ENCODE peak calls at places on chromosomes 7 and 10, in five cellular contexts. A is GM06990, G is colonic mucosa, Q is H7, I is astrocyte of the cerebellum. X is an unnamed sample.

GRCh38 chr10:72697711-72698110 is 5.8 kb downstream of the MCU start:
- DNase-seq in A (no peak), G (no peak), Q (no peak), I (no peak), X (no peak)

GRCh38 chr10:44950326-44951225 is 9.0 kb upstream of the RASSF4 start:
- DNase-seq in A (no peak), G (peak; percentile 11), Q (no peak), I (no peak), X (no peak)

GRCh38 chr7:111872837-111873646 is 310.8 kb upstream of the IMMP2L start:
- DNase-seq in A (no peak), G (no peak), Q (no peak), I (no peak), X (no peak)

GRCh38 chr7:36387437-36388345 is 2.0 kb upstream of the ANLN start:
- DNase-seq in A (no peak), G (no peak), Q (no peak), I (no peak), X (no peak)

GRCh38 chr7:69800495-69800894 is 202.2 kb downstream of the AUTS2 start:
- DNase-seq in A (no peak), G (no peak), Q (no peak), I (no peak), X (peak; percentile 18)

GRCh38 chr10:52452600-52453493 is 138.8 kb downstream of the DKK1 start:
- DNase-seq in A (no peak), G (no peak), Q (no peak), I (no peak), X (no peak)

GRCh38 chr10:63515002-63515763 is 6.0 kb upstream of the REEP3 start:
- DNase-seq in A (no peak), G (no peak), Q (peak; percentile 67), I (peak; percentile 48), X (peak; percentile 86)

GRCh38 chr7:7554021-7554432 is 12.7 kb upstream of the MIOS start:
- DNase-seq in A (no peak), G (no peak), Q (no peak), I (peak; percentile 60), X (no peak)

GRCh38 chr7:143892527-143893300 is 9.3 kb downstream of the TCAF1 start:
- DNase-seq in A (no peak), G (no peak), Q (peak; percentile 30), I (no peak), X (peak; percentile 72)

GRCh38 chr7:117384693-117385092 is 42.6 kb downstream of the ASZ1 start:
- DNase-seq in A (no peak), G (no peak), Q (no peak), I (no peak), X (peak; percentile 11)

GRCh38 chr7:1965579-1966294 is 267.0 kb downstream of the MAD1L1 start:
- DNase-seq in A (no peak), G (no peak), Q (no peak), I (no peak), X (no peak)

GRCh38 chr10:71713135-71714040 is 6.2 kb downstream of the C10orf105 start:
- DNase-seq in A (no peak), G (peak; percentile 63), Q (no peak), I (no peak), X (peak; percentile 23)

GRCh38 chr10:54159924-54160323 is 641.1 kb downstream of the PCDH15 start:
- DNase-seq in A (no peak), G (no peak), Q (peak; percentile 2), I (no peak), X (no peak)

GRCh38 chr10:73092830-73093229 is 3.8 kb downstream of the P4HA1 start:
- DNase-seq in A (no peak), G (no peak), Q (no peak), I (no peak), X (no peak)

GRCh38 chr10:2081501-2081900 is 344.2 kb upstream of the ADARB2 start:
- DNase-seq in A (peak; percentile 33), G (no peak), Q (peak; percentile 78), I (no peak), X (no peak)

GRCh38 chr7:163971-164881 is 28.1 kb upstream of the FAM20C start:
- DNase-seq in A (no peak), G (peak; percentile 17), Q (no peak), I (no peak), X (no peak)

GRCh38 chr7:33874943-33875342 is 30.4 kb upstream of the BMPER start:
- DNase-seq in A (no peak), G (no peak), Q (no peak), I (peak; percentile 94), X (no peak)

GRCh38 chr10:59877191-59877671 is 29.1 kb downstream of the CCDC6 start:
- DNase-seq in A (no peak), G (peak; percentile 15), Q (no peak), I (no peak), X (peak; percentile 82)

GRCh38 chr10:95237376-95238170 is 43.5 kb downstream of the ACSM6 start:
- DNase-seq in A (no peak), G (no peak), Q (no peak), I (no peak), X (peak; percentile 15)

GRCh38 chr7:155281411-155281969 is 16.2 kb upstream of the INSIG1 start:
- DNase-seq in A (no peak), G (no peak), Q (no peak), I (no peak), X (no peak)

GRCh38 chr7:21617513-21617912 is 74.7 kb downstream of the DNAH11 start:
- DNase-seq in A (no peak), G (no peak), Q (no peak), I (no peak), X (no peak)

GRCh38 chr10:124568858-124569622 is 107.4 kb downstream of the LHPP start:
- DNase-seq in A (no peak), G (no peak), Q (peak; percentile 43), I (no peak), X (no peak)

GRCh38 chr10:86786368-86786767 is 29.9 kb downstream of the BMPR1A start:
- DNase-seq in A (no peak), G (no peak), Q (no peak), I (no peak), X (peak; percentile 35)

GRCh38 chr10:63760034-63760707 is 239.0 kb downstream of the REEP3 start:
- DNase-seq in A (no peak), G (no peak), Q (no peak), I (no peak), X (no peak)

GRCh38 chr10:46020871-46021553 is 9.4 kb downstream of the NCOA4 start:
- DNase-seq in A (no peak), G (no peak), Q (no peak), I (no peak), X (peak; percentile 95)

GRCh38 chr7:43586251-43586900 is 3.5 kb downstream of the STK17A start:
- DNase-seq in A (peak; percentile 65), G (no peak), Q (no peak), I (no peak), X (peak; percentile 67)
- H3K4me3 ChIP-seq in A (peak overlapping the region; percentile 96), G (no peak overlapping the region), Q (no peak overlapping the region), I (peak overlapping the region; percentile 88), X (no peak overlapping the region)

DNA sequence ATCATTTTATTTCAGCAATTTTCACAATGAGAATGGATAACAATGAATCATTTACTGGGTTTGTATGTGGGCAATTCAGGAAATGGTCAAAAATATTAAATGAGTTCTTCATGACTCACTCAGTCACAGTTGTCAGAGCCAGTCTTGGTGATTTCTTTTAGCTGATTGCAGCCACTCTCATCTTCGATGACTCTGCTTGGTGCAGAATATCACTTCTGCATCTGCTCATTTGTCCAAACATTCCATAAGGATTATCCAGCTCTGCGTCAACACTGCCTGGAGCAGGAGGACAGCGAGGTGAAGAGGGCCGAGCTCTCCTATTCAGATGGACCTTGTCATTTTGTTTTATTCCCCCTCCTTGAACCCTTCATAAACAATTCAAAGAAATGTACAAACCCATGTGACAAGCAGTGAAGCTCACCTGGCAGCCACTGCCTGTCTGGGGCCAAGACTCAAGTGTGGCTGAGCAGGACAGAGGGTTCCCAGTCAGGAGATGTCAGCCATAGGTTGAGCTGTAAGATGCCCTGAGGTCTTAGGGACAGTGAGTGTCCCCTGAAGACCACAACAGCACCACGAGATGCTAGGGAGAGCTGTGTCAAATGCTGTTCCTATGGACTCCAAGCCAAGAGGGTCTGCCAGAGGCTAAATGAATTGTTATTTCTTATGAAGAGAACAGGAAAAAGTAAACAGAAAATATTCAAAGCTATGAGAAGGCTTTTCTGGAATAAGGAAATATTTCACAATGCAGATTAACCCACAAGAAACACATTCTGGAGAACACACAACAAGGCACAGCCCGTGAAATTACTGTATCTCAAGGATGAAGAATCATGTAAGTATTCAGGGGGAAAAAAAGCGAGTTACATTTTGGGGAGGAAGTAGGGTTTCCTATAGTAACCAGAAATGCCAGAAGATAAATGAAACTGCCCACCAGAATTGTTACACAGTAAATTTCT is 33.1 kb upstream of the EGFR start:
- DNase-seq in A (no peak), G (no peak), Q (no peak), I (peak; percentile 9), X (peak; percentile 21)
- H3K4me3 ChIP-seq in A (no peak overlapping the region), G (no peak overlapping the region), Q (no peak overlapping the region), I (no peak overlapping the region), X (no peak overlapping the region)

DNA sequence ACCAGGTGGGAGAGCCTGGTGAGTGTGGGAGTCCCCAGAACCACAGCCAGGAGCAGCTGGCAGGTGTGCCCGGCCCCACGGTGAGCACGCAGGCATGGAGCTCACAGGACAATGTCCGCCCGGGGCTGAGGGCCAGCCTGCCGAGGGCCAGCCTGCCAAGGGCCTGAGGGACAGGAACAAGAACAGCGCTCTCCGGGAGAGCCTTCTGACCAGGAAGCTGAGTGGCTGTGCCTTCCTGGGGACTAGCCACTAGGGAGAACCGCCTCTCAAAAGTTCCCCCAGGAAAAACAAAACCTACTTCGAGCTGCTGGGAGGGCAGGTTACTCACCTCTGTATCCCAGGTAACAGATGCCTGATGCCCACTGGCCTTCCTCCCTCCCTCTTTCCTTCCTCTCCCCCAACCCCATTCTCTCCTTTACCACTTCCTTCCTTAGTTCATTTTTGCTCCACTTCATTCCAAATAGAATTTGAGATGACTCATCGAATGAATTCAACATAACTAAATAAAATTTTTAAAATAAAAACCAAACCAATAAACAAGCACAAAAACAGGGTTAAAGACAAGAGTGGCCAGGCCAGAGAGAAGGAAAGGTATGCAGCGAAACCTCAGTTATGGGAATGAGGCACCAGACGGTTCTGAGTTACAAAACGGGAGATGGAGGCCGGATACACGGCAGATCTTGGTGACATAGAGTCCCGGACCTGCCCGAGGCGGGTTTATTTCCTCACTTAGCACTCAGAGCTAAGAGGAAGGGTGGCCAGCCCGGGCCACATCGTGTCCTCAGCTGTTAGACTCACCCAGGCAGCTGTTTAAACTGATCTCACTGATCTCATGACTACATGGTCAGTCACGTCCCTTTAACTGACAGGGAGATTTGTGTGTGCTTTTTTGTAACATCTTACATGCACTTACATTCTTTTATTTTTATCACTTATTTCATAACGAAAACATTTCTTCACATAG is 128.5 kb downstream of the TNS3 start:
- DNase-seq in A (no peak), G (no peak), Q (peak; percentile 63), I (no peak), X (peak; percentile 86)
- H3K4me3 ChIP-seq in A (no peak overlapping the region), G (no peak overlapping the region), Q (no peak overlapping the region), I (peak overlapping the region; percentile 0), X (no peak overlapping the region)

DNA sequence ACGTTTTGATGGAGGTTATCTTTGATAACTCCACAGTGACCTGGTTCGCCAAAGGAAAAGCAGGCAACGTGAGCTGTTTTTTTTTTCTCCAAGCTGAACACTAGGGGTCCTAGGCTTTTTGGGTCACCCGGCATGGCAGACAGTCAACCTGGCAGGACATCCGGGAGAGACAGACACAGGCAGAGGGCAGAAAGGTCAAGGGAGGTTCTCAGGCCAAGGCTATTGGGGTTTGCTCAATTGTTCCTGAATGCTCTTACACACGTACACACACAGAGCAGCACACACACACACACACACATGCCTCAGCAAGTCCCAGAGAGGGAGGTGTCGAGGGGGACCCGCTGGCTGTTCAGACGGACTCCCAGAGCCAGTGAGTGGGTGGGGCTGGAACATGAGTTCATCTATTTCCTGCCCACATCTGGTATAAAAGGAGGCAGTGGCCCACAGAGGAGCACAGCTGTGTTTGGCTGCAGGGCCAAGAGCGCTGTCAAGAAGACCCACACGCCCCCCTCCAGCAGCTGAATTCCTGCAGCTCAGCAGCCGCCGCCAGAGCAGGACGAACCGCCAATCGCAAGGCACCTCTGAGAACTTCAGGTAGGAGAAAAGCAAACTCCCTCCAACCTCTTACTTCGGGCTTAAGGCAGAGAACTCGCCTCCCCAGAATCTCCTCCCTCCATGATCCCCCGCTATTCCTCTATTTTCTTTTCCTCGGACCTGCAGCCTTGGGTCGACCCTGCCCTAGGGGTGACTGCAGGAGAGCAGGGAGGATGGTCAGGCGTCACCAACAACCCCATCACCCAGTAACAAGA is at the start of gene SERPINE1:
- DNase-seq in A (peak; percentile 72), G (peak; percentile 68), Q (peak; percentile 84), I (peak; percentile 96), X (peak; percentile 100)
- H3K4me3 ChIP-seq in A (no peak within 1 kb of the TSS), G (no peak within 1 kb of the TSS), Q (peak within 1 kb of the TSS; percentile 19), I (peak within 1 kb of the TSS; percentile 61), X (peak within 1 kb of the TSS; percentile 72)

X was measured in choroid plexus epithelial cell.